ENCODE peak calls at places on chromosomes 11 and 22, in ten cellular contexts. One of them, this sample, is unnamed.

GRCh38 chr11:12818333-12819015 is 144.3 kb downstream of the TEAD1 start:
- DNase-seq in cardiac fibroblast: peak
- DNase-seq in astrocyte of the cerebellum: no peak
- DNase-seq in AG10803: peak
- DNase-seq in ascending aorta: no peak
- DNase-seq in GM20000: no peak
- DNase-seq in upper lobe of right lung: no peak
- DNase-seq in HFF-Myc: no peak
- DNase-seq in BE2C: no peak
- DNase-seq in pancreas: no peak
- DNase-seq in this sample: no peak

GRCh38 chr22:45946805-45947600 is 30.0 kb downstream of the WNT7B start:
- DNase-seq in AG10803: no peak
- DNase-seq in cardiac fibroblast: no peak
- DNase-seq in HFF-Myc: no peak
- DNase-seq in ascending aorta: no peak
- DNase-seq in pancreas: no peak
- DNase-seq in BE2C: no peak
- DNase-seq in GM20000: no peak
- DNase-seq in astrocyte of the cerebellum: no peak
- DNase-seq in upper lobe of right lung: no peak
- DNase-seq in this sample: no peak

GRCh38 chr11:40306938-40307548 is 1152.4 kb downstream of the LRRC4C start:
- DNase-seq in HFF-Myc: peak
- DNase-seq in BE2C: no peak
- DNase-seq in GM20000: peak
- DNase-seq in ascending aorta: no peak
- DNase-seq in astrocyte of the cerebellum: peak
- DNase-seq in pancreas: no peak
- DNase-seq in AG10803: peak
- DNase-seq in cardiac fibroblast: peak
- DNase-seq in upper lobe of right lung: no peak
- DNase-seq in this sample: no peak

GRCh38 chr11:10302294-10302743 is 2.6 kb upstream of the ADM start:
- DNase-seq in ascending aorta: no peak
- DNase-seq in GM20000: no peak
- DNase-seq in pancreas: no peak
- DNase-seq in upper lobe of right lung: no peak
- DNase-seq in astrocyte of the cerebellum: no peak
- DNase-seq in HFF-Myc: no peak
- DNase-seq in BE2C: no peak
- DNase-seq in AG10803: no peak
- DNase-seq in cardiac fibroblast: no peak
- DNase-seq in this sample: no peak

GRCh38 chr11:123235687-123236261 is 40.7 kb upstream of the CLMP start:
- DNase-seq in upper lobe of right lung: no peak
- DNase-seq in AG10803: peak
- DNase-seq in astrocyte of the cerebellum: no peak
- DNase-seq in pancreas: no peak
- DNase-seq in BE2C: no peak
- DNase-seq in cardiac fibroblast: peak
- DNase-seq in GM20000: no peak
- DNase-seq in HFF-Myc: no peak
- DNase-seq in ascending aorta: peak
- DNase-seq in this sample: no peak

GRCh38 chr22:49756656-49757055 is 71.0 kb downstream of the BRD1 start:
- DNase-seq in GM20000: no peak
- DNase-seq in BE2C: no peak
- DNase-seq in HFF-Myc: no peak
- DNase-seq in AG10803: no peak
- DNase-seq in upper lobe of right lung: peak
- DNase-seq in ascending aorta: peak
- DNase-seq in astrocyte of the cerebellum: no peak
- DNase-seq in cardiac fibroblast: no peak
- DNase-seq in pancreas: peak
- DNase-seq in this sample: no peak

GRCh38 chr11:129283141-129283540 is 91.0 kb upstream of the ARHGAP32 start:
- DNase-seq in cardiac fibroblast: no peak
- DNase-seq in pancreas: no peak
- DNase-seq in ascending aorta: no peak
- DNase-seq in upper lobe of right lung: no peak
- DNase-seq in BE2C: no peak
- DNase-seq in GM20000: no peak
- DNase-seq in AG10803: no peak
- DNase-seq in HFF-Myc: no peak
- DNase-seq in astrocyte of the cerebellum: no peak
- DNase-seq in this sample: no peak

GRCh38 chr11:66933508-66933907 is 24.7 kb downstream of the PC start:
- DNase-seq in GM20000: no peak
- DNase-seq in AG10803: peak
- DNase-seq in HFF-Myc: no peak
- DNase-seq in ascending aorta: no peak
- DNase-seq in BE2C: no peak
- DNase-seq in upper lobe of right lung: no peak
- DNase-seq in astrocyte of the cerebellum: no peak
- DNase-seq in pancreas: no peak
- DNase-seq in cardiac fibroblast: peak
- DNase-seq in this sample: no peak

GRCh38 chr11:73157141-73158010 is 15.3 kb upstream of the FCHSD2 start:
- DNase-seq in pancreas: no peak
- DNase-seq in ascending aorta: peak
- DNase-seq in astrocyte of the cerebellum: no peak
- DNase-seq in GM20000: peak
- DNase-seq in HFF-Myc: no peak
- DNase-seq in AG10803: peak
- DNase-seq in cardiac fibroblast: peak
- DNase-seq in upper lobe of right lung: peak
- DNase-seq in BE2C: no peak
- DNase-seq in this sample: no peak

DNA sequence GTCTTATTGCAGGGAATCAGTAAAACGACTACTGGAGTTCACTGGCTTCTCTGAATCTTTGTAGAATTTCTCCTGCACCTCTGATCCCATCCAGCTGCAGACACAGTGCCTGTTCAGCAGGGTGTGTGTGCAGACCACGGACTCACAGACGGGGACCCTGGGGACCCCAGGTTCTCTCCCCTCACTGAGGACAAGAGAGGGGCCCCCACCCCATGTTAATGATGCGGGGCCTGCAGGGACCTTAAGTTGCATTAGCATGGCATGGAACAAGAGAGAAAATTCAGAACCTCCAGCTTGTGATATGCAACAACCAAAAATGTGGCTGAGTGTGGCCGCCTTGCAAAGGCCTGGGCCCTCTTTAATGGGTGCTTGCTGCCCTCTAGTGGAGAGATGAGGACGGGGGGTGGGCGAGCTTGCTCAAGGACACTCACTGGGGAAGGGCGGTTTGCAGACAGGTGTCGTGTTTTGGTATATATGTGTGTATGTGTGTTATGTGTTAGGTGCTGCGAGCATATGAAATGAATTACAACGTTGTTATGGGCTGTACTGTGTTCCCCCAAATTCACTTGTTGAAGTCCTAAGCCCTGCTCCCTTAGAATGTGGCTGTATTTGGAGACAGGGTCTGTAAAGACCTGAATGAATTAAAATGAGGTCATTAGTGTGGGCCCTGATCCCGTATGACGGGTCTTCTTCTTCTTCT is 84.4 kb upstream of the SEPTIN5 start:
- DNase-seq in GM20000: peak
- DNase-seq in BE2C: peak
- DNase-seq in AG10803: peak
- DNase-seq in astrocyte of the cerebellum: peak
- DNase-seq in cardiac fibroblast: peak
- DNase-seq in pancreas: peak
- DNase-seq in upper lobe of right lung: peak
- DNase-seq in HFF-Myc: peak
- DNase-seq in ascending aorta: peak
- DNase-seq in this sample: peak
- TF ChIP-seq CTCF in GM20000: peak
- TF ChIP-seq CTCF in BE2C: peak
- TF ChIP-seq CTCF in AG10803: peak
- TF ChIP-seq CTCF in astrocyte of the cerebellum: peak
- TF ChIP-seq CTCF in cardiac fibroblast: peak
- TF ChIP-seq CTCF in pancreas: peak
- TF ChIP-seq CTCF in upper lobe of right lung: peak
- TF ChIP-seq CTCF in HFF-Myc: peak
- TF ChIP-seq CTCF in ascending aorta: peak
- TF ChIP-seq CTCF in this sample: peak

DNA sequence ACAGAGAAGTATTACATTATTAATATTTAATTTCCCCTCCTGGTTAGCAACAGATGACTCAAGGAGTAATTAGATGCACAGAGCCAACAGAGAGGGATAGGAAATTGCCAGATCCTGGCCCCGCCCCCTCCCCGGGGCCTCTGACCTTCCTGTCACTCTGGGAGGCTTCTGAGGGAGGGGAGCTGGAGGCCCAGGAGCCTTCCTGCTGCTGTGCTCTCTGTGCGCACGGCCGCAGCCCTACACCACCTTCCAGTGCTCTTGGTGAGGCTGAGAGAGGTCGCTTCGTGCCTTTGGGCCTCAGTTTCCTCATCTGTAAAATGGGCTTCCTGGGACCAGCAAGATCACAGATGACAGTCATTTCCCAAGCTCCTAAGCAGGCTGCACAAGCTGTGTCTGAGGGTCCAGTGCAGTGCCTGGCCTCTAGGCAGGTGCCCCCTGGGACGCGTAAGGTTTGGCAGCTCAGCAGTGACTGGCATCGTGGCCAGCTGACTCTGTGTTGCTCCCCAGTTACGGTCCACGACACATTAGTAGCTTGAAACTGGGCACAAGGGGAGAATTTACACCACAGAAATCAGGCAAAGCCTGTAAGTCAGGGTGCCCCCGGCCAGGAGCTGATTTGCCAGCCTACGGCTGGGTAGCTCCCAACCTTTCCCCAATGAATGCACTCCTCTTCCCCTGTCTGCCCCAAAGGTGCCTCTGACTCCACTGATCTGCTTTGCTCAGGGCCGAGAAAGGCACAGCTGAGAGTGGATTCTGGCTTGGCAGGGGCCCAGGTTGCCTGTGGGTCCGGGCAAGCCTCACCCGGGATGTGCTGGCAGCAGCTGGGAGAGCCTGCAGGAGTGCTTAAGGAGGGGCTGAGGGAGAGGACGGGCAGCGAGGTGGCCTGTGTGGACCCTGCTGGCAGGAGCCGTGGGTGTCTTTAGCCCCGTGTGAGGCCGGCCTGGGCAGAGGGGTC is 2.3 kb downstream of the ADORA2A start:
- DNase-seq in HFF-Myc: no peak
- DNase-seq in ascending aorta: no peak
- DNase-seq in astrocyte of the cerebellum: no peak
- DNase-seq in AG10803: no peak
- DNase-seq in GM20000: peak
- DNase-seq in upper lobe of right lung: peak
- DNase-seq in BE2C: peak
- DNase-seq in pancreas: peak
- DNase-seq in cardiac fibroblast: peak
- DNase-seq in this sample: no peak
- TF ChIP-seq CTCF in HFF-Myc: no peak
- TF ChIP-seq CTCF in ascending aorta: no peak
- TF ChIP-seq CTCF in astrocyte of the cerebellum: no peak
- TF ChIP-seq CTCF in AG10803: no peak
- TF ChIP-seq CTCF in GM20000: no peak
- TF ChIP-seq CTCF in upper lobe of right lung: no peak
- TF ChIP-seq CTCF in BE2C: no peak
- TF ChIP-seq CTCF in pancreas: no peak
- TF ChIP-seq CTCF in cardiac fibroblast: no peak
- TF ChIP-seq CTCF in this sample: no peak

DNA sequence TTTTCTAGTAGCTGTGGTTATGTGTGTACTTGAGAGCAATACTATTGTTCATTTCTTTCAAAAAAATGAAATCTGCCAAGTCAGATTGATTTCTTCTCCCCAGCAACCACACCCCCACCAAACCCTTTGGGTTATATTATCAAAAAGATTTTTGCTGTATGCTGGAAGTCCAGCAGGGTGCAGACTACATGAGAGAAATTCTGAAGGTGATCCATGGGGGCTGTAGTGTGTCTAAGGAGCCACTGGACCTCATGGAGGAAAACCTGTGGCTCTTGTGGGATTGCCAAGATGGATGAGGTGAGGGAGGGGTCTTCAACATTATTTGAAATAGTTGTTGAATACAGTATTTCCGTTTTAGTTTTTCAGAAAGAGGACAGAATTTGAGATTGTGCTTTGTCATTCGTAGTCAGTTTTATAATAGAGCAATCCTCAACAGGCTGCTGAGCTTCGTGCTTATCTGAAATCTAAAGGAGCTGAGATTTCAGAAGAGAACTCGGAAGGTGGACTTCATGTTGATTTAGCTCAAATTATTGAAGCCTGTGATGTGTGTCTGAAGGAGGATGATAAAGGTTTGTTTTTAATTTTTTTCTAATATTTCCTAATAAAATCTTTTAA is 3.1 kb downstream of the EIF3M start:
- DNase-seq in HFF-Myc: no peak
- DNase-seq in GM20000: no peak
- DNase-seq in pancreas: no peak
- DNase-seq in BE2C: peak
- DNase-seq in AG10803: no peak
- DNase-seq in cardiac fibroblast: peak
- DNase-seq in upper lobe of right lung: no peak
- DNase-seq in ascending aorta: no peak
- DNase-seq in astrocyte of the cerebellum: no peak
- DNase-seq in this sample: no peak
- TF ChIP-seq CTCF in HFF-Myc: peak
- TF ChIP-seq CTCF in GM20000: no peak
- TF ChIP-seq CTCF in pancreas: no peak
- TF ChIP-seq CTCF in BE2C: peak
- TF ChIP-seq CTCF in AG10803: peak
- TF ChIP-seq CTCF in cardiac fibroblast: peak
- TF ChIP-seq CTCF in upper lobe of right lung: no peak
- TF ChIP-seq CTCF in ascending aorta: no peak
- TF ChIP-seq CTCF in astrocyte of the cerebellum: peak
- TF ChIP-seq CTCF in this sample: peak

GRCh38 chr11:59106363-59107336 is at the start of gene FAM111B:
- DNase-seq in upper lobe of right lung: peak
- DNase-seq in AG10803: peak
- DNase-seq in cardiac fibroblast: peak
- DNase-seq in pancreas: peak
- DNase-seq in ascending aorta: peak
- DNase-seq in BE2C: peak
- DNase-seq in astrocyte of the cerebellum: peak
- DNase-seq in HFF-Myc: peak
- DNase-seq in GM20000: peak
- DNase-seq in this sample: peak

GRCh38 chr11:59097113-59097708 is 9.8 kb upstream of the FAM111B start:
- DNase-seq in cardiac fibroblast: peak
- DNase-seq in GM20000: no peak
- DNase-seq in upper lobe of right lung: peak
- DNase-seq in HFF-Myc: peak
- DNase-seq in BE2C: peak
- DNase-seq in ascending aorta: peak
- DNase-seq in pancreas: peak
- DNase-seq in astrocyte of the cerebellum: peak
- DNase-seq in AG10803: peak
- DNase-seq in this sample: peak

DNA sequence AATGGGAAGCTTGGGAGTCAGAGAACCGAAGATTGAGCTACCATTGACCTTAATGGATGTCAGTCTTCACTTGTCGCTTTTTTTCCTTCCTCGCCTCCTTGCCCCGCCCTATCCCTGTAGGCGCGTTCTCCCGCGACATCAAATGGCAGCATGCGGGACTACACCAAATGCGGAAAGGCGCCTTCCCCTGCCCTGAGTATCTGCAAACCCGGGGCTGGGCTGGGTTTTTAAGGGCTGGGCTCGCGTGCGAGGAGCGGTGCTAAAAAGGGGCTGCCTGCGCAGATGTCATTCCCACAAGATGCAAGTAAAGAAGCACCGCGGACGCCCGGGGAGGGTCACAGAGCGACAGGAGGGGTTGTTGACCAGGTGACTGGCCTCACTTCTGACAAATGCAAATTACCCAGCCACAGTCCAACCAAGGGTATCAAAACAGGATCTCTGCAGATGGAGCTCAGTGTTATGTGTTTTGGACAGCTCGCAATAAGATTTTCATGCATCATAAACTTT is 4.7 kb upstream of the FAM111B start:
- DNase-seq in pancreas: peak
- DNase-seq in BE2C: peak
- DNase-seq in upper lobe of right lung: peak
- DNase-seq in GM20000: peak
- DNase-seq in HFF-Myc: no peak
- DNase-seq in cardiac fibroblast: peak
- DNase-seq in ascending aorta: peak
- DNase-seq in astrocyte of the cerebellum: no peak
- DNase-seq in AG10803: peak
- DNase-seq in this sample: no peak
- TF ChIP-seq CTCF in pancreas: no peak
- TF ChIP-seq CTCF in BE2C: no peak
- TF ChIP-seq CTCF in upper lobe of right lung: peak
- TF ChIP-seq CTCF in GM20000: peak
- TF ChIP-seq CTCF in HFF-Myc: peak
- TF ChIP-seq CTCF in cardiac fibroblast: peak
- TF ChIP-seq CTCF in ascending aorta: peak
- TF ChIP-seq CTCF in astrocyte of the cerebellum: peak
- TF ChIP-seq CTCF in AG10803: peak
- TF ChIP-seq CTCF in this sample: peak

This sample was measured in epithelial cell of proximal tubule.